ENCODE peak calls at places on chromosomes 7 and 10, in seven cellular contexts. J is lower leg skin, G is astrocyte, H is GM13977, I is tibial artery, Q is osteocyte, U is WTC11. S is an unnamed sample.

GRCh38 chr10:96974348-96974747 is 142.2 kb downstream of the LCOR start:
- DNase-seq in Q (no peak), J (no peak), I (no peak), H (no peak), G (peak; percentile 26), U (no peak), S (no peak)

GRCh38 chr10:72242675-72243074 is 26.6 kb upstream of the ASCC1 start:
- DNase-seq in G (peak; percentile 64), U (no peak), J (peak; percentile 74), H (no peak), Q (peak; percentile 87), I (peak; percentile 88), S (no peak)

GRCh38 chr7:156896388-156897022 is 3.5 kb upstream of the LMBR1 start:
- DNase-seq in G (no peak), Q (no peak), H (no peak), U (no peak), I (no peak), J (no peak), S (no peak)

GRCh38 chr7:150322114-150322832 is 882 bp upstream of the LRRC61 start:
- DNase-seq in G (no peak), H (no peak), Q (no peak), I (no peak), J (no peak), U (no peak), S (no peak)

GRCh38 chr10:126972622-126973414 is 67.6 kb downstream of the DOCK1 start:
- DNase-seq in H (no peak), I (no peak), G (peak; percentile 95), U (no peak), Q (no peak), J (no peak), S (no peak)

GRCh38 chr10:75209325-75210192 is 1.0 kb upstream of the VDAC2 start:
- DNase-seq in H (peak; percentile 73), G (peak; percentile 64), I (peak; percentile 84), U (no peak), Q (peak; percentile 85), J (peak; percentile 85), S (no peak)

GRCh38 chr10:35639021-35639521 is 3.0 kb downstream of the FZD8 start:
- DNase-seq in U (peak; percentile 45), Q (no peak), I (no peak), J (no peak), H (no peak), G (no peak), S (no peak)

GRCh38 chr7:101936612-101937231 is 119.3 kb downstream of the CUX1 start:
- DNase-seq in U (peak; percentile 67), J (no peak), G (no peak), H (no peak), I (peak; percentile 30), Q (no peak), S (no peak)

GRCh38 chr10:14102056-14102455 is 228.7 kb downstream of the FRMD4A start:
- DNase-seq in G (peak; percentile 49), J (no peak), U (no peak), I (no peak), H (no peak), Q (no peak), S (no peak)

GRCh38 chr7:146094356-146094755 is 22.2 kb upstream of the CNTNAP2 start:
- DNase-seq in I (no peak), G (no peak), J (no peak), U (no peak), Q (no peak), H (no peak), S (no peak)

GRCh38 chr7:103989785-103990775 is 622 bp upstream of the RELN start:
- DNase-seq in I (no peak), G (peak; percentile 23), U (peak; percentile 51), J (no peak), H (peak; percentile 37), Q (no peak), S (no peak)

GRCh38 chr10:12048547-12048946 is 5.9 kb upstream of the UPF2 start:
- DNase-seq in U (no peak), H (peak; percentile 61), J (no peak), Q (no peak), G (no peak), I (no peak), S (no peak)

GRCh38 chr7:86645676-86646276 is 2.1 kb downstream of the GRM3 start:
- DNase-seq in G (no peak), I (no peak), Q (no peak), H (no peak), J (no peak), U (no peak), S (no peak)

GRCh38 chr10:31912289-31912688 is 16.3 kb downstream of the ARHGAP12 start:
- DNase-seq in I (no peak), H (no peak), U (no peak), G (peak; percentile 69), J (no peak), Q (no peak), S (no peak)

GRCh38 chr10:92691591-92692084 is 1.9 kb downstream of the HHEX start:
- DNase-seq in J (peak; percentile 44), Q (no peak), U (peak; percentile 52), I (peak; percentile 68), G (no peak), H (peak; percentile 50), S (peak; percentile 62)

GRCh38 chr10:128721851-128722250 is 595.6 kb upstream of the MKI67 start:
- DNase-seq in G (no peak), I (no peak), U (no peak), Q (no peak), J (no peak), H (no peak), S (no peak)

GRCh38 chr10:4243651-4244050 is 458.6 kb upstream of the KLF6 start:
- DNase-seq in Q (no peak), H (no peak), J (peak; percentile 53), G (peak; percentile 100), I (peak; percentile 58), U (no peak), S (no peak)

GRCh38 chr10:44994752-44995530 is 5.8 kb upstream of the ZNF22 start:
- DNase-seq in J (no peak), H (no peak), G (no peak), U (no peak), Q (no peak), I (peak; percentile 23), S (no peak)

GRCh38 chr10:51046668-51047067 is 27.6 kb upstream of the PRKG1 start:
- DNase-seq in G (no peak), U (no peak), J (no peak), Q (no peak), H (no peak), I (no peak), S (no peak)

GRCh38 chr7:138951953-138952352 is 29.2 kb downstream of the KIAA1549 start:
- DNase-seq in J (no peak), U (no peak), H (no peak), G (no peak), I (no peak), Q (no peak), S (no peak)

GRCh38 chr7:133699390-133699789 is 427.8 kb upstream of the LRGUK start:
- DNase-seq in J (no peak), G (peak; percentile 27), U (no peak), I (no peak), Q (no peak), H (no peak), S (no peak)

GRCh38 chr7:22854158-22855048 is 31.8 kb upstream of the TOMM7 start:
- DNase-seq in J (peak; percentile 86), U (peak; percentile 84), G (peak; percentile 78), Q (peak; percentile 87), H (peak; percentile 96), I (peak; percentile 94), S (peak; percentile 84)
- TF ChIP-seq CTCF in J (no peak), U (no peak), G (no peak), Q (peak; percentile 80), H (no peak), I (peak; percentile 54), S (no peak)

DNA sequence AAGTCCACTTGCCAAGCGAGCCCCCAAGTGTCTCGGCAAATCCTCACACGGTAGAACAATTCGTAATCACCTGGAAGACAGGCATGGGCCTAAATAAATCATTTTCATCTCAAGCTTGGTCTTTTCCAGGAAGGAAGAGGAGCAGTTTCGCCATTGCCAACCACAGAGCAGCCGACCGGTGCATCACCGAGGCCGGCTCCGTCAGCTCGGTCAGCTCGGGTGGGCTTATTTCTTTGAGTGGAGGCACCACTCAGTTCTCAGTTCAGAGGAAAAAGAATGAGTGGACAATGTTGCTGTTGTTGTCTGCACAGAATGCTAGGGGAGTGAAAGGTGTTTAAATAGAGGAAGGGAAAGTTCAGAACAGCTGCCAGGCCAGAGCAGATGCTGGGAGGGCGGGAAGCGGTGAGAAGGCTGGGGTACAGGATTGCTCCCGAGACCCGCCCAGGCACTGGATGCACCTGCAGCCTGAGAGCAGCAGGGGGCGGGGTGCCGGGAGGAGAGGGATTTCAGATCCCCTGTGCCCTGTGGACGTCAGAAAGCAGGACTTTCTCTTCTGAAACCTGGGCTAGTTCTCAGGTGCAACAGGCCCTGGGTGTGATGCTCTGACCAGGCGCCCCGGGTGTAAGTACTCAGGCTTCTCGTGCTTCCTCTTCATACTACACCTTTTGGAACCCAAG is 17.7 kb upstream of the IGFBP3 start:
- DNase-seq in G (no peak), H (no peak), Q (no peak), J (no peak), U (peak; percentile 74), I (no peak), S (no peak)
- TF ChIP-seq CTCF in G (no peak), H (no peak), Q (peak; percentile 14), J (no peak), U (peak; percentile 69), I (no peak), S (no peak)

DNA sequence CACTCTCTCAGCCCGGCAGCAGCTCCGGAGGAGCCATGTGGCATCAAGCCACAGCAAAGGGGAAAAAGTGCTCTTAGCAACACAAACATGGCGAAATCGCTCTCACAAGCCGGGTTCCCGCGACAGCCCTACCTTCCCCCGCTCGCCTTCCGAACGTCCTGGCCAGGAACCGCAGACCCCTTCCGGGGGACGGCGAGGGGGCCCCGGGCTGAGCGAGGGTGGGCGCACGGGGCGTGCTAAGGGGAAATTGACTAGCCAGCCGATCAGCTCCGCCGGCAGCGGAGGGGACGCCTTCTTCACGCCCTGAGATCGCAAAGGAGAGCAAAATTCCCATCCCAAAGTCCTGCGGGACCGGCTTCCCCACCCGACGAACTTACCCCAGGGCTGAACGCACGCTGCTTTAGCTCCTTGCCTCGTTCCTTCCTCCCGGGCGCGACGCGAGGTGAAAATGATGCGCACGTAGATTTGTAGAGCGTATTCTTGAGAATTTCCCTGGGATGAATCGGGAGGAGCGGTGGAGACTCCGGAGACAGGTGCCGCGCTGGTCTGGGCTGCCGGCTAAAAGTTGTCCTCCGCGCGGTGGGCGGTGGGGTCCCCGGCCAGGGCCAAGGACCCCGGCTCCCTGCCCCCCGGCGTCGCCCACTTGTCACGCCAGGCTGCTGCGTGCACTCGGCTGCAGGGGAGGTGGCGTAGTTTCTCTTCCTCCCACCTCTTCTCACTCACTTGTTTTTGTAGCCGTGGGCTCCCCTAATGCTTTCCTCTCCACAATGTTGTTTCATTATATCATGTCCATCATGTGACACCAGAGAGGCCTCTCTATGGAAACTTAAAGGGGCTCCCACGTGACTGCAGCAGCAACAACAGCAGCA is 220.1 kb upstream of the MKLN1 start:
- DNase-seq in U (peak; percentile 32), H (peak; percentile 93), Q (peak; percentile 86), I (peak; percentile 90), G (peak; percentile 66), J (peak; percentile 88), S (peak; percentile 69)
- TF ChIP-seq CTCF in U (no peak), H (peak; percentile 10), Q (no peak), I (peak; percentile 17), G (no peak), J (no peak), S (no peak)

DNA sequence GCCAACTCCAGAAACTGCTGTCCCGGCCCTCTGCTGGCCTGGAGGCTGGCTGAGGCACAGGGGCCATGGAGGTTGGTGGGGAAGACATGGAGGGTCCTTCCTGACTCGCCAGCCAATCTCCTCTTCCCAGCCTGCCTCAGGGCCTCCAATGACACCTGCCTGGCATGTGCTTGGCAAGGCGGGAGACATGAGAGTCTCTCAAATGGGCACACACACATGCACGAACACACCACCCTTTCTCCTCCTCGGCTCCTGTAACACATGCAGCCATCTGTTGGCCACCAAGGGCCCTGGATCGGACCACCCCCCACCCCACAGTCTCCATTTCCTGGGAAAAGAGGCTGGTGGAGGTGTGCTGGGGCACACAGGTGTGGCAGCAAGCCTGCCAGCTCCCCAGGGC is 56.4 kb downstream of the YKT6 start:
- DNase-seq in Q (no peak), J (no peak), U (no peak), I (no peak), H (no peak), G (no peak), S (no peak)
- TF ChIP-seq CTCF in Q (no peak), J (no peak), U (no peak), I (no peak), H (no peak), G (no peak), S (no peak)